ENCODE peak calls at places on chromosomes 6 and 20, in six cellular contexts. M, K, Z, N, P and C are unnamed samples.

GRCh38 chr6:54419885-54420284 is 111.6 kb downstream of the TINAG start:
- DNase-seq in N (no peak), P (no peak), M (peak), Z (no peak), K (no peak), C (peak)

GRCh38 chr6:149615805-149616204 is 32.7 kb downstream of the KATNA1 start:
- DNase-seq in Z (no peak), N (no peak), K (no peak), P (no peak), M (no peak), C (no peak)

GRCh38 chr6:96499781-96500180 is 21.8 kb upstream of the UFL1 start:
- DNase-seq in P (no peak), K (no peak), M (no peak), Z (no peak), N (no peak), C (no peak)

GRCh38 chr6:1713016-1713600 is 103.4 kb downstream of the FOXC1 start:
- DNase-seq in K (no peak), Z (no peak), N (no peak), M (no peak), P (no peak), C (no peak)

GRCh38 chr20:57658447-57659130 is 38.4 kb upstream of the ZBP1 start:
- DNase-seq in K (no peak), M (no peak), Z (no peak), P (peak), N (peak), C (no peak)

GRCh38 chr20:52484438-52484837 is 292.9 kb upstream of the ZFP64 start:
- DNase-seq in P (no peak), Z (no peak), N (no peak), M (peak), K (no peak), C (no peak)

GRCh38 chr6:501891-502601 is 110.5 kb downstream of the IRF4 start:
- DNase-seq in N (no peak), M (no peak), K (no peak), P (no peak), Z (peak), C (peak)

GRCh38 chr6:139654888-139655782 is 280.7 kb upstream of the CITED2 start:
- DNase-seq in K (no peak), M (no peak), N (no peak), P (no peak), Z (no peak), C (no peak)

GRCh38 chr6:121439456-121440250 is 4.2 kb downstream of the GJA1 start:
- DNase-seq in P (no peak), N (no peak), M (no peak), Z (no peak), K (no peak), C (no peak)

GRCh38 chr20:6277661-6278060 is 154.8 kb upstream of the FERMT1 start:
- DNase-seq in P (no peak), N (no peak), K (no peak), M (no peak), Z (no peak), C (no peak)

GRCh38 chr20:64065973-64066341 is 3.0 kb downstream of the TCEA2 start:
- DNase-seq in N (no peak), P (no peak), M (peak), K (no peak), Z (peak), C (peak)

GRCh38 chr6:120111001-120111400 is 761.4 kb upstream of the MAN1A1 start:
- DNase-seq in M (no peak), N (no peak), Z (no peak), P (no peak), K (no peak), C (no peak)

GRCh38 chr6:100482698-100483097 is 18.0 kb upstream of the SIM1 start:
- DNase-seq in N (no peak), Z (no peak), M (no peak), K (no peak), P (no peak), C (no peak)

GRCh38 chr6:34664270-34664971 is 32.1 kb downstream of the ILRUN start:
- DNase-seq in N (no peak), P (no peak), M (no peak), Z (no peak), K (no peak), C (peak)

GRCh38 chr20:57547250-57547649 is 13.7 kb upstream of the PCK1 start:
- DNase-seq in Z (no peak), K (no peak), M (peak), N (no peak), P (no peak), C (peak)

GRCh38 chr6:35164277-35164676 is 23.1 kb upstream of the TCP11 start:
- DNase-seq in M (no peak), N (no peak), K (no peak), Z (no peak), P (no peak), C (no peak)

GRCh38 chr6:114133816-114134215 is 162.9 kb upstream of the HDAC2 start:
- DNase-seq in M (no peak), N (no peak), P (no peak), Z (no peak), K (no peak), C (no peak)

GRCh38 chr6:151916680-151917164 is 109.2 kb downstream of the ESR1 start:
- DNase-seq in M (peak), K (no peak), P (no peak), N (no peak), Z (no peak), C (peak)

GRCh38 chr20:62696999-62697398 is 11.6 kb upstream of the NTSR1 start:
- DNase-seq in K (no peak), Z (no peak), P (no peak), M (no peak), N (no peak), C (no peak)

GRCh38 chr6:148492654-148493290 is 150.1 kb downstream of the SASH1 start:
- DNase-seq in K (no peak), Z (no peak), N (no peak), P (no peak), M (no peak), C (peak)

GRCh38 chr20:9458075-9458818 is 56.1 kb upstream of the LAMP5 start:
- DNase-seq in Z (no peak), K (no peak), N (no peak), P (no peak), M (no peak), C (peak)

GRCh38 chr20:9935285-9935684 is 96.4 kb upstream of the PAK5 start:
- DNase-seq in K (no peak), P (no peak), Z (no peak), N (no peak), M (no peak), C (no peak)

GRCh38 chr6:2135401-2135800 is 110.0 kb downstream of the GMDS start:
- DNase-seq in M (no peak), P (no peak), N (no peak), Z (no peak), K (no peak), C (no peak)

DNA sequence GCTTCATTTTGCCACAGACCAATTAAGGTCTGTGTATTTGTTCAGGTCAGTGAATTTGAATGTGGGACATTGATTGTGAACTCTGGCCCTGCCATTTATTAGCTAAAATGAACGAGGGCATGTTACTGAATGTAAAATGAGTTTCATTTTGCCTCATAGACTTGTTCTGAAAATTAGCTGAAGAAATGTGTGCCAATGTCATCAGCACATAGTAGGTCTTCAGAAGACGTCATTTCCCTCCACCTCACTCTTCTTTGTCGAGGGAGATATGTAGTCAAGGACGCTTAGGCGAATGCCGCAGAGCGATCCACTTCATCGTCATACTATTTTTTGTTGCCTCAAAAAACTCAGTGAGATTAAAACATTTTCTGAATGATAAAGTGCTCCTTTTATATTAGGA is 291.7 kb downstream of the SMOC2 start:
- DNase-seq in N (no peak), P (no peak), K (no peak), Z (no peak), M (no peak), C (no peak)
- TF ChIP-seq CTCF in N (no peak), P (no peak), K (no peak), Z (no peak), M (no peak), C (no peak)

DNA sequence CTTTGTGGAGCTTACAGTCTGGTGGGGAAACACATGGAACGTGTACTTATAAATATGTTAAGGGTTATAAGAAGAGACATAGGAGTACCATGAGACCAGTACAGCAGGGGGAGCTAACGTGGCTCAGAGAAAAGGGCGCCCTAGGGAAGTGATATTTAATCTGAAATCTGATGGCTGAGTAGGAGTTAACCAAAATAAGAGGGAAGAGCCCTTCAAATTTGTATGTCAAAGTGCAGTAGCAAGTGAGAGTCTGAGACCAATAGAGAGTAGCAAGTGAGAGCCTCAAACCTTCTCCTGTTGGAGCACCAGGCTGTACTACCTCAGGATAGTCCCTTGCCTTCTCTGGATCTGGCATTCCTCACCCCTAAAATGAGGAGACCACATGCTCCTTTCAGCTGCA is 6.1 kb upstream of the PKIG start:
- DNase-seq in P (no peak), K (no peak), N (no peak), Z (peak), M (no peak), C (peak)
- TF ChIP-seq CTCF in P (no peak), K (peak), N (no peak), Z (peak), M (peak), C (peak)

DNA sequence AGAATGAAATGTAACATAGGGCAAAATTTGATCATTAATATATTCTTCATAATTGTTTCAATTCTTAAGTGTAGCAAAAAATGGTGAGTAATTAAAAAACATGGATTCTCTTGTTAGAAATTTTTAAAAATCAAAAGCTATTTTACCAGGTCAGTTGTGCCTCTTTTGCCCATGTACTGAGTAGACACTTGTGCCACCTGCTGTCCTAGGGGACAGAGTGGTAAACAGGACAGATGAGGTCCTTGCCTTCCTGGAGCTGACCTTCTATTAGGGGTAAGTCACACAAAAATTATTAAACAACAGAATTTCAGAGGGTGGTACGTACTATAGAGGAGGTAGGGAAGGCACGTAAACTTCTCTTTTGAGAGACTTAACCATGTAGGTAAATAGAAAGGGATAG is 6.5 kb downstream of the RNF24 start:
- DNase-seq in P (no peak), N (no peak), K (no peak), Z (no peak), M (no peak), C (no peak)
- TF ChIP-seq CTCF in P (no peak), N (no peak), K (no peak), Z (no peak), M (no peak), C (no peak)

GRCh38 chr20:55579802-55580201 is 425.5 kb downstream of the CBLN4 start:
- DNase-seq in K (no peak), P (no peak), N (no peak), M (no peak), Z (no peak), C (no peak)
- TF ChIP-seq CTCF in K (no peak), P (no peak), N (no peak), M (no peak), Z (no peak), C (no peak)